ENCODE peak calls at places on chromosomes 6 and 20, in seven cellular contexts. E, O, G, Z, R, L and B are unnamed samples.

GRCh38 chr6:71460933-71461332 is 172.3 kb downstream of the OGFRL1 start:
- DNase-seq in E (no peak), O (no peak), G (peak), Z (no peak), R (no peak), L (no peak), B (no peak)

GRCh38 chr6:89350281-89351037 is 2.1 kb downstream of the UBE2J1 start:
- DNase-seq in E (peak), O (no peak), G (no peak), Z (no peak), R (no peak), L (no peak), B (no peak)

GRCh38 chr20:59598625-59599310 is 5.6 kb upstream of the PHACTR3 start:
- DNase-seq in E (peak), O (peak), G (no peak), Z (no peak), R (peak), L (no peak), B (no peak)

GRCh38 chr6:19945843-19946358 is 108.7 kb downstream of the ID4 start:
- DNase-seq in E (no peak), O (no peak), G (no peak), Z (no peak), R (no peak), L (no peak), B (no peak)

GRCh38 chr6:132209351-132209750 is 191.9 kb downstream of the MOXD1 start:
- DNase-seq in E (no peak), O (no peak), G (peak), Z (no peak), R (peak), L (no peak), B (no peak)

GRCh38 chr20:56391596-56392281 is at the start of gene AURKA:
- DNase-seq in E (no peak), O (no peak), G (no peak), Z (no peak), R (no peak), L (no peak), B (no peak)

GRCh38 chr6:66993272-66993671 is 1286.2 kb upstream of the EYS start:
- DNase-seq in E (peak), O (no peak), G (no peak), Z (peak), R (no peak), L (no peak), B (no peak)

GRCh38 chr20:23356203-23356602 is 5.6 kb downstream of the NXT1 start:
- DNase-seq in E (no peak), O (no peak), G (no peak), Z (no peak), R (peak), L (no peak), B (no peak)

GRCh38 chr20:55667024-55667423 is 338.3 kb downstream of the CBLN4 start:
- DNase-seq in E (no peak), O (no peak), G (no peak), Z (no peak), R (no peak), L (no peak), B (no peak)

GRCh38 chr6:30557683-30557981 is 537 bp downstream of the PRR3 start:
- DNase-seq in E (no peak), O (no peak), G (no peak), Z (no peak), R (no peak), L (no peak), B (no peak)

GRCh38 chr6:35573495-35574110 is 60.9 kb upstream of the TULP1 start:
- DNase-seq in E (no peak), O (no peak), G (no peak), Z (no peak), R (no peak), L (no peak), B (no peak)

GRCh38 chr20:33070413-33071053 is 8.9 kb upstream of the BPIFB4 start:
- DNase-seq in E (no peak), O (no peak), G (no peak), Z (no peak), R (no peak), L (no peak), B (no peak)

GRCh38 chr20:37745553-37745952 is 51.7 kb downstream of the CTNNBL1 start:
- DNase-seq in E (no peak), O (no peak), G (no peak), Z (no peak), R (peak), L (no peak), B (no peak)

GRCh38 chr20:43691928-43692524 is 25.1 kb downstream of the MYBL2 start:
- DNase-seq in E (peak), O (peak), G (no peak), Z (peak), R (peak), L (peak), B (no peak)

GRCh38 chr6:143176090-143177021 is 115.7 kb downstream of the AIG1 start:
- DNase-seq in E (peak), O (peak), G (peak), Z (peak), R (peak), L (no peak), B (peak)
- H3K4me3 ChIP-seq in E (no peak), O (no peak), G (no peak), Z (no peak), R (no peak), L (no peak), B (no peak)

DNA sequence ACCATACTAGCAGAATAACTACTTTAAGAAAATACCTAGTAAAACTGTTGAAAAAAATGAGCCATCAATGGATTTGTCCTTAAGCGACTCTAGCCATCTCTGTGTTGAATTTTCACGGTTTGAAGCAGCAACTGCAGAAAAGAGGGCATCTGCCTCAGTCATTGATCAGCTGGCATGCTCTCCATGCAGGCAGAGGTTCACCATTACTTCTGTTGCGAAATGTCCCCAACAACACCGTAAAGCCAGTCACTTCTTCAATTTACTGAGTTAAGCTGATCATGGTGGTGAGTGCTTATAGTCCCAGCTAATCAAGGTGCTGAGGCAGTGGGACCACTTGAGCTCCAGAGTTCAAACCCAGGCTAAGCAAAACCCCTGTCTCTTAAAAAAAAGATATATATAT is 11.1 kb downstream of the TPD52L1 start:
- DNase-seq in E (no peak), O (no peak), G (no peak), Z (no peak), R (no peak), L (no peak), B (no peak)
- H3K4me3 ChIP-seq in E (no peak), O (no peak), G (no peak), Z (no peak), R (no peak), L (no peak), B (no peak)

GRCh38 chr6:103264020-103264419 is 1595.7 kb downstream of the HACE1 start:
- DNase-seq in E (no peak), O (no peak), G (no peak), Z (no peak), R (no peak), L (no peak), B (no peak)
- H3K4me3 ChIP-seq in E (no peak), O (no peak), G (no peak), Z (no peak), R (no peak), L (no peak), B (no peak)

GRCh38 chr6:28809947-28810654 is 113.7 kb downstream of the TRIM27 start:
- DNase-seq in E (no peak), O (peak), G (no peak), Z (no peak), R (peak), L (no peak), B (no peak)
- H3K4me3 ChIP-seq in E (no peak), O (peak), G (peak), Z (peak), R (peak), L (no peak), B (peak)